ENCODE peak calls at places on chromosomes 2 and 18, in eight cellular contexts. Z is HepG2, N is AG04449, J is brain microvascular endothelial cell, S is lower leg skin, D is spleen, I is pancreas, U is Peyer's patch. E is an unnamed sample.

GRCh38 chr2:216535454-216535995 is 36.9 kb downstream of the RPL37A start:
- DNase-seq in Z (peak), N (peak), J (peak), S (peak), D (no peak), I (no peak), U (no peak), E (peak)

GRCh38 chr2:17518212-17519154 is at the start of gene RAD51AP2:
- DNase-seq in Z (peak), N (peak), J (peak), S (peak), D (peak), I (peak), U (peak), E (peak)

GRCh38 chr2:109322111-109322510 is 193.1 kb downstream of the SH3RF3 start:
- DNase-seq in Z (no peak), N (peak), J (peak), S (peak), D (no peak), I (peak), U (peak), E (peak)

GRCh38 chr2:151842830-151843668 is 14.8 kb upstream of the ARL5A start:
- DNase-seq in Z (peak), N (no peak), J (no peak), S (no peak), D (no peak), I (no peak), U (no peak), E (no peak)

GRCh38 chr2:62270728-62271127 is 74.8 kb downstream of the B3GNT2 start:
- DNase-seq in Z (no peak), N (no peak), J (peak), S (no peak), D (no peak), I (peak), U (no peak), E (peak)

GRCh38 chr2:140589273-140589672 is 1541.5 kb downstream of the LRP1B start:
- DNase-seq in Z (no peak), N (no peak), J (peak), S (no peak), D (no peak), I (no peak), U (no peak), E (no peak)

GRCh38 chr2:223090540-223091235 is 38.7 kb downstream of the KCNE4 start:
- DNase-seq in Z (peak), N (no peak), J (no peak), S (no peak), D (no peak), I (no peak), U (no peak), E (no peak)

GRCh38 chr2:26605195-26605968 is 35.8 kb downstream of the CIB4 start:
- DNase-seq in Z (peak), N (no peak), J (peak), S (peak), D (peak), I (no peak), U (no peak), E (no peak)

GRCh38 chr2:230912046-230912445 is 13.0 kb downstream of the GPR55 start:
- DNase-seq in Z (no peak), N (no peak), J (no peak), S (peak), D (peak), I (peak), U (no peak), E (no peak)

GRCh38 chr2:45096996-45097395 is 87.7 kb upstream of the SIX2 start:
- DNase-seq in Z (no peak), N (no peak), J (no peak), S (no peak), D (no peak), I (no peak), U (no peak), E (no peak)

GRCh38 chr2:112540906-112541305 is 1.4 kb upstream of the POLR1B start:
- DNase-seq in Z (no peak), N (no peak), J (no peak), S (no peak), D (no peak), I (no peak), U (no peak), E (no peak)

GRCh38 chr2:182890773-182891381 is 24.4 kb upstream of the FRZB start:
- DNase-seq in Z (peak), N (no peak), J (no peak), S (no peak), D (no peak), I (no peak), U (no peak), E (no peak)
- H3K4me3 ChIP-seq in Z (peak), N (no peak), J (no peak), S (no peak), D (no peak), I (no peak), U (no peak), E (no peak)

DNA sequence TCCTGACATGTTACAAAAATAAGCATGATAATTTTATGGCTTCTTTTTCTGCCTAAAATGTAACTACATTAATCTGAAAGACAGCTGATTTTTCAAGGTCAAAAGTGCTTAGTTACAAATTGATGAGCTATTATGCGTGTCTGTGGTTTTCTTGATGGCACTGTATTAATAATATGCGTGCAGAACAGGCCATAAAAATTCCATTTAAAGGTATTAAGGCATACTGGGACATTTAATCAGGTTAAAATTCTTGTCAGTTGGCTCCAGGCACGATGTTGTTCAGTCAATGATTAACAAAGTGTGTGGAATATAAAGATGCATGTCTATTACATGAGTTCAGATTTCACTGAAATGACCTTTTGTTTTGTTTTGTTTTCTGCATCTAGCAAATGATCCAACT is 420.1 kb upstream of the ZNF804A start:
- DNase-seq in Z (no peak), N (no peak), J (no peak), S (no peak), D (no peak), I (no peak), U (no peak), E (no peak)
- H3K4me3 ChIP-seq in Z (no peak), N (no peak), J (no peak), S (no peak), D (no peak), I (no peak), U (no peak), E (no peak)

GRCh38 chr18:61891874-61892273 is 933 bp downstream of the RNF152 start:
- DNase-seq in Z (no peak), N (no peak), J (no peak), S (no peak), D (no peak), I (no peak), U (no peak), E (no peak)
- H3K4me3 ChIP-seq in Z (no peak), N (peak), J (peak), S (no peak), D (no peak), I (no peak), U (peak), E (peak)

GRCh38 chr2:63301481-63301880 is 250.9 kb downstream of the OTX1 start:
- DNase-seq in Z (no peak), N (no peak), J (no peak), S (no peak), D (no peak), I (no peak), U (no peak), E (no peak)

DNA sequence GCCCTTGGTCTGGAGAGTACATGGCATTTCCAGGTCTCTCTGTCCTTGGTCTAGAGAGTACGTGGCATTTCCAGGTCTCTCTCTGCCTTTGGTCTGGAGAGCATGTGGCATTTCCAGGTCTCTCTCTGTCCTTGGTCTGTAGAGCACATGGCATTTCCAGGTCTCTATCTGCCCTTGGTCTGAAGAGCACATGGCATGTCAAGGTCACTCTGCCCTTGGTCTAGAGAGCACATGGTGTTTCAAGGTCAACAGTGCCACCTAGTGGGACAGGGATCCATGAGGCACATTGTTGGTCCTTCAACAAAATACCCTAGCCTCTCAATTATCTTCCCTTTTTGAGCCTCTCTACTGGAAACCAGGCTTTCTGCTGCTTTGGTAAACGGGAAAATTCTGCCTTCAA is 250.2 kb downstream of the OTX1 start:
- DNase-seq in Z (peak), N (no peak), J (no peak), S (no peak), D (no peak), I (no peak), U (no peak), E (no peak)
- H3K4me3 ChIP-seq in Z (no peak), N (no peak), J (no peak), S (no peak), D (no peak), I (no peak), U (no peak), E (no peak)

GRCh38 chr2:75476778-75477177 is 84.0 kb downstream of the EVA1A start:
- DNase-seq in Z (no peak), N (no peak), J (peak), S (no peak), D (no peak), I (no peak), U (no peak), E (no peak)
- H3K4me3 ChIP-seq in Z (no peak), N (no peak), J (no peak), S (no peak), D (no peak), I (no peak), U (no peak), E (no peak)

DNA sequence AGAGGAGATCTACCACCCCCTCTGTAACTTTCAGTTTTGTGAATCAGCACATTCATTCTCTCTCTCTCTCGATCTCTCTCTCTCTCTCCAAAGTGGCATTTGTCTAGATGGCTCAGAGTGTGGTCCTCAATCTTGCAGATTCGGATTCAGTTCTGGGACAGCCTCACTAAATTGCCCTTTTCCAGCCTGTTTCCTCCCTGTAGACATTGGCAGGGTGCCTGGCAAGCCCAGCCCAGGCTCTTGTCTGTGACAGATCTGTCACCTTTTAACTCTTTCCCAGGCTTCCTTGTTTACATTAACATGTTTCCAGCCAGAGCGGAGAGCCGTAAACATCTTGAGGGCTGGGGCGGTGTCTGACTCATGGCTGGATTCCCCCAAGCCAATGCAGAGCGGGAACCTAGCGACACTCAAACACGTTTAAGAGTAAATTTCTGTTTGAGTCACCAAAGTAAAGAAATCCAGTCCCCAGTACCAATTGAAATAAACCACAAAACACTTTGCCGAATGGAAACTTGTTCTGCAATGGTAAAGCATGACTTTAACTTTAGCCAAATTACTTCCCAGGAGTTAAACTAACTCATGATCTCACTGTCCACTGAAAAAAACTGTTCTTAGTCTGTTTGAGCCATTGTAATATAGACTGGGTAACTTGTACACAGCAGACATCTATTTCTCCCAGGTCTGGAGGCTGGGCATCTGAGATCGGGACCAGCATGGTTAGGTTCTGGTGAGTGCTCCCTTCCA is 6.6 kb upstream of the CYP27C1 start:
- DNase-seq in Z (peak), N (peak), J (peak), S (peak), D (peak), I (peak), U (no peak), E (no peak)
- H3K4me3 ChIP-seq in Z (no peak), N (peak), J (peak), S (no peak), D (no peak), I (no peak), U (no peak), E (no peak)

DNA sequence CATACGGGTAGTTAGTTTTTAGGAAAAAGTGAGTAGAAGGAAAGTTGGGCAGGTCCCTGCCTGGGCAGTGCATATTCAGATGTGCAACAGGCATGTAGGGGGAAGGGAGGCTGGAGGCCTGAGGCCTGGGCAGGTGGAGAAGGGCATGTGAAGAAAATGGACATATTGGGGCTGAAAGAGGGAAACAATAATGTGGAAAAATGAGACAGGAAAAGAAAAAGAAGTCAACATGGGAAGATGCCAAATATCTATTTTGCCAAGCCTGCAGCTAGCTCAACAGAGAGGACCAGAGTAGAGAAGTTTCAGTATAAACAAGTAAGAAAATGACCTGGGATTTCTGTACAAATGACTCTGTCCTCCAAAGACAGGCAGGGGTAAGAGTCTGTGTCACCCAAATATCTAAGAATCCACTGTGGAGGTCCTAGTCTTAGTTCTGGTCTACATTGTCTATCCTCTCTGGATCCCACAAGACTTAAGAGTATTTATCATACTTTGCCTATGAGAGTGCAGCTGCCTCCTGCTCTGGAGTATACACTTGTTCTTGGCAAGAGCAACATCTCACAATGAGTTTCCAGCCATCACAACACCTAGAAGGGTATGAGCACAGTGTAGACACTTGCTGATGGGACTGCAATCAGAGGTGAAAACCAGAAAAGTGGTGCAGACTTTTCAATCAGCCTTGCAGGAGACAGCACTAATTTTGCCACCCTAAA is 80.2 kb downstream of the CLHC1 start:
- DNase-seq in Z (no peak), N (no peak), J (no peak), S (peak), D (no peak), I (no peak), U (no peak), E (no peak)
- H3K4me3 ChIP-seq in Z (no peak), N (no peak), J (no peak), S (no peak), D (no peak), I (no peak), U (no peak), E (no peak)

E was measured in left ventricle myocardium inferior.